ENCODE peak calls at places on chromosome 17, in eight cellular contexts. One of them, this sample, is unnamed.

GRCh38 chr17:58630883-58631522 is 60.8 kb downstream of the TEX14 start:
- DNase-seq in prostate gland: peak
- DNase-seq in IMR-90: no peak
- DNase-seq in tibial nerve: no peak
- DNase-seq in AG04450: no peak
- DNase-seq in mammary epithelial cell: peak
- DNase-seq in cardiac muscle cell: peak
- DNase-seq in left lung: no peak
- DNase-seq in this sample: no peak

GRCh38 chr17:75909812-75910274 is 5.2 kb upstream of the MRPL38 start:
- DNase-seq in prostate gland: peak
- DNase-seq in IMR-90: peak
- DNase-seq in tibial nerve: no peak
- DNase-seq in AG04450: no peak
- DNase-seq in mammary epithelial cell: peak
- DNase-seq in cardiac muscle cell: no peak
- DNase-seq in left lung: peak
- DNase-seq in this sample: peak

GRCh38 chr17:80831481-80831880 is 160.2 kb upstream of the CHMP6 start:
- DNase-seq in prostate gland: no peak
- DNase-seq in IMR-90: no peak
- DNase-seq in tibial nerve: no peak
- DNase-seq in AG04450: no peak
- DNase-seq in mammary epithelial cell: no peak
- DNase-seq in cardiac muscle cell: no peak
- DNase-seq in left lung: no peak
- DNase-seq in this sample: no peak

GRCh38 chr17:40726919-40727318 is 23.4 kb upstream of the KRT24 start:
- DNase-seq in prostate gland: no peak
- DNase-seq in IMR-90: peak
- DNase-seq in tibial nerve: no peak
- DNase-seq in AG04450: no peak
- DNase-seq in mammary epithelial cell: no peak
- DNase-seq in cardiac muscle cell: no peak
- DNase-seq in left lung: no peak
- DNase-seq in this sample: no peak

GRCh38 chr17:27323538-27324212 is 29.8 kb downstream of the WSB1 start:
- DNase-seq in prostate gland: peak
- DNase-seq in IMR-90: peak
- DNase-seq in tibial nerve: peak
- DNase-seq in AG04450: no peak
- DNase-seq in mammary epithelial cell: peak
- DNase-seq in cardiac muscle cell: no peak
- DNase-seq in left lung: peak
- DNase-seq in this sample: peak

GRCh38 chr17:32279933-32280716 is 14.5 kb downstream of the RHBDL3 start:
- DNase-seq in prostate gland: no peak
- DNase-seq in IMR-90: no peak
- DNase-seq in tibial nerve: no peak
- DNase-seq in AG04450: no peak
- DNase-seq in mammary epithelial cell: no peak
- DNase-seq in cardiac muscle cell: no peak
- DNase-seq in left lung: no peak
- DNase-seq in this sample: no peak

GRCh38 chr17:40678902-40679522 is 14.0 kb upstream of the KRT222 start:
- DNase-seq in prostate gland: no peak
- DNase-seq in IMR-90: no peak
- DNase-seq in tibial nerve: no peak
- DNase-seq in AG04450: no peak
- DNase-seq in mammary epithelial cell: peak
- DNase-seq in cardiac muscle cell: no peak
- DNase-seq in left lung: no peak
- DNase-seq in this sample: no peak

GRCh38 chr17:58960068-58960467 is 146.6 kb downstream of the TRIM37 start:
- DNase-seq in prostate gland: peak
- DNase-seq in IMR-90: peak
- DNase-seq in tibial nerve: no peak
- DNase-seq in AG04450: peak
- DNase-seq in mammary epithelial cell: peak
- DNase-seq in cardiac muscle cell: peak
- DNase-seq in left lung: no peak
- DNase-seq in this sample: peak

GRCh38 chr17:7046127-7046724 is 2.3 kb upstream of the SLC16A11 start:
- DNase-seq in prostate gland: peak
- DNase-seq in IMR-90: no peak
- DNase-seq in tibial nerve: no peak
- DNase-seq in AG04450: no peak
- DNase-seq in mammary epithelial cell: peak
- DNase-seq in cardiac muscle cell: peak
- DNase-seq in left lung: peak
- DNase-seq in this sample: peak

GRCh38 chr17:81294512-81295030 is 536 bp downstream of the SLC38A10 start:
- DNase-seq in prostate gland: no peak
- DNase-seq in IMR-90: peak
- DNase-seq in tibial nerve: no peak
- DNase-seq in AG04450: no peak
- DNase-seq in mammary epithelial cell: peak
- DNase-seq in cardiac muscle cell: no peak
- DNase-seq in left lung: peak
- DNase-seq in this sample: peak

GRCh38 chr17:49486012-49486641 is 9.0 kb upstream of the NGFR start:
- DNase-seq in prostate gland: no peak
- DNase-seq in IMR-90: no peak
- DNase-seq in tibial nerve: no peak
- DNase-seq in AG04450: no peak
- DNase-seq in mammary epithelial cell: no peak
- DNase-seq in cardiac muscle cell: peak
- DNase-seq in left lung: no peak
- DNase-seq in this sample: no peak
- TF ChIP-seq CTCF in prostate gland: no peak
- TF ChIP-seq CTCF in IMR-90: no peak
- TF ChIP-seq CTCF in tibial nerve: no peak
- TF ChIP-seq CTCF in AG04450: no peak
- TF ChIP-seq CTCF in mammary epithelial cell: no peak
- TF ChIP-seq CTCF in cardiac muscle cell: no peak
- TF ChIP-seq CTCF in left lung: no peak
- TF ChIP-seq CTCF in this sample: no peak

GRCh38 chr17:78422267-78422605 is 43.8 kb downstream of the PGS1 start:
- DNase-seq in prostate gland: no peak
- DNase-seq in IMR-90: no peak
- DNase-seq in tibial nerve: no peak
- DNase-seq in AG04450: no peak
- DNase-seq in mammary epithelial cell: no peak
- DNase-seq in cardiac muscle cell: no peak
- DNase-seq in left lung: no peak
- DNase-seq in this sample: no peak

GRCh38 chr17:78426293-78426879 is 47.9 kb downstream of the PGS1 start:
- DNase-seq in prostate gland: no peak
- DNase-seq in IMR-90: no peak
- DNase-seq in tibial nerve: no peak
- DNase-seq in AG04450: no peak
- DNase-seq in mammary epithelial cell: no peak
- DNase-seq in cardiac muscle cell: no peak
- DNase-seq in left lung: no peak
- DNase-seq in this sample: no peak

GRCh38 chr17:78425429-78425828 is 47.0 kb downstream of the PGS1 start:
- DNase-seq in prostate gland: no peak
- DNase-seq in IMR-90: no peak
- DNase-seq in tibial nerve: no peak
- DNase-seq in AG04450: no peak
- DNase-seq in mammary epithelial cell: no peak
- DNase-seq in cardiac muscle cell: no peak
- DNase-seq in left lung: no peak
- DNase-seq in this sample: no peak

GRCh38 chr17:78422872-78423588 is 44.6 kb downstream of the PGS1 start:
- DNase-seq in prostate gland: no peak
- DNase-seq in IMR-90: no peak
- DNase-seq in tibial nerve: no peak
- DNase-seq in AG04450: no peak
- DNase-seq in mammary epithelial cell: peak
- DNase-seq in cardiac muscle cell: no peak
- DNase-seq in left lung: no peak
- DNase-seq in this sample: no peak

GRCh38 chr17:78423961-78424747 is 45.7 kb downstream of the PGS1 start:
- DNase-seq in prostate gland: no peak
- DNase-seq in IMR-90: no peak
- DNase-seq in tibial nerve: no peak
- DNase-seq in AG04450: no peak
- DNase-seq in mammary epithelial cell: no peak
- DNase-seq in cardiac muscle cell: no peak
- DNase-seq in left lung: no peak
- DNase-seq in this sample: no peak
- H3K27ac ChIP-seq in prostate gland: no peak
- H3K27ac ChIP-seq in IMR-90: peak
- H3K27ac ChIP-seq in tibial nerve: no peak
- H3K27ac ChIP-seq in AG04450: no peak
- H3K27ac ChIP-seq in mammary epithelial cell: no peak
- H3K27ac ChIP-seq in cardiac muscle cell: no peak
- H3K27ac ChIP-seq in left lung: no peak
- H3K27ac ChIP-seq in this sample: peak

GRCh38 chr17:28973414-28973813 is 22.1 kb upstream of the PHF12 start:
- DNase-seq in prostate gland: no peak
- DNase-seq in IMR-90: peak
- DNase-seq in tibial nerve: no peak
- DNase-seq in AG04450: no peak
- DNase-seq in mammary epithelial cell: no peak
- DNase-seq in cardiac muscle cell: peak
- DNase-seq in left lung: peak
- DNase-seq in this sample: no peak
- TF ChIP-seq CTCF in prostate gland: no peak
- TF ChIP-seq CTCF in IMR-90: peak
- TF ChIP-seq CTCF in tibial nerve: no peak
- TF ChIP-seq CTCF in AG04450: peak
- TF ChIP-seq CTCF in mammary epithelial cell: no peak
- TF ChIP-seq CTCF in cardiac muscle cell: peak
- TF ChIP-seq CTCF in left lung: no peak
- TF ChIP-seq CTCF in this sample: no peak

GRCh38 chr17:78910885-78911284 is 7.9 kb upstream of the CEP295NL start:
- DNase-seq in prostate gland: no peak
- DNase-seq in IMR-90: no peak
- DNase-seq in tibial nerve: no peak
- DNase-seq in AG04450: no peak
- DNase-seq in mammary epithelial cell: no peak
- DNase-seq in cardiac muscle cell: no peak
- DNase-seq in left lung: no peak
- DNase-seq in this sample: no peak

GRCh38 chr17:78917451-78918307 is 7.5 kb downstream of the TIMP2 start:
- DNase-seq in prostate gland: no peak
- DNase-seq in IMR-90: no peak
- DNase-seq in tibial nerve: no peak
- DNase-seq in AG04450: no peak
- DNase-seq in mammary epithelial cell: no peak
- DNase-seq in cardiac muscle cell: no peak
- DNase-seq in left lung: peak
- DNase-seq in this sample: no peak

GRCh38 chr17:78915872-78916632 is 9.1 kb downstream of the TIMP2 start:
- DNase-seq in prostate gland: no peak
- DNase-seq in IMR-90: no peak
- DNase-seq in tibial nerve: peak
- DNase-seq in AG04450: no peak
- DNase-seq in mammary epithelial cell: peak
- DNase-seq in cardiac muscle cell: no peak
- DNase-seq in left lung: peak
- DNase-seq in this sample: peak

GRCh38 chr17:78908426-78908825 is 5.4 kb upstream of the CEP295NL start:
- DNase-seq in prostate gland: no peak
- DNase-seq in IMR-90: no peak
- DNase-seq in tibial nerve: no peak
- DNase-seq in AG04450: no peak
- DNase-seq in mammary epithelial cell: no peak
- DNase-seq in cardiac muscle cell: no peak
- DNase-seq in left lung: no peak
- DNase-seq in this sample: no peak

GRCh38 chr17:78912082-78912481 is 9.1 kb upstream of the CEP295NL start:
- DNase-seq in prostate gland: no peak
- DNase-seq in IMR-90: no peak
- DNase-seq in tibial nerve: no peak
- DNase-seq in AG04450: no peak
- DNase-seq in mammary epithelial cell: no peak
- DNase-seq in cardiac muscle cell: no peak
- DNase-seq in left lung: no peak
- DNase-seq in this sample: no peak
- H3K27ac ChIP-seq in prostate gland: no peak
- H3K27ac ChIP-seq in IMR-90: no peak
- H3K27ac ChIP-seq in tibial nerve: no peak
- H3K27ac ChIP-seq in AG04450: no peak
- H3K27ac ChIP-seq in mammary epithelial cell: no peak
- H3K27ac ChIP-seq in cardiac muscle cell: no peak
- H3K27ac ChIP-seq in left lung: peak
- H3K27ac ChIP-seq in this sample: peak

DNA sequence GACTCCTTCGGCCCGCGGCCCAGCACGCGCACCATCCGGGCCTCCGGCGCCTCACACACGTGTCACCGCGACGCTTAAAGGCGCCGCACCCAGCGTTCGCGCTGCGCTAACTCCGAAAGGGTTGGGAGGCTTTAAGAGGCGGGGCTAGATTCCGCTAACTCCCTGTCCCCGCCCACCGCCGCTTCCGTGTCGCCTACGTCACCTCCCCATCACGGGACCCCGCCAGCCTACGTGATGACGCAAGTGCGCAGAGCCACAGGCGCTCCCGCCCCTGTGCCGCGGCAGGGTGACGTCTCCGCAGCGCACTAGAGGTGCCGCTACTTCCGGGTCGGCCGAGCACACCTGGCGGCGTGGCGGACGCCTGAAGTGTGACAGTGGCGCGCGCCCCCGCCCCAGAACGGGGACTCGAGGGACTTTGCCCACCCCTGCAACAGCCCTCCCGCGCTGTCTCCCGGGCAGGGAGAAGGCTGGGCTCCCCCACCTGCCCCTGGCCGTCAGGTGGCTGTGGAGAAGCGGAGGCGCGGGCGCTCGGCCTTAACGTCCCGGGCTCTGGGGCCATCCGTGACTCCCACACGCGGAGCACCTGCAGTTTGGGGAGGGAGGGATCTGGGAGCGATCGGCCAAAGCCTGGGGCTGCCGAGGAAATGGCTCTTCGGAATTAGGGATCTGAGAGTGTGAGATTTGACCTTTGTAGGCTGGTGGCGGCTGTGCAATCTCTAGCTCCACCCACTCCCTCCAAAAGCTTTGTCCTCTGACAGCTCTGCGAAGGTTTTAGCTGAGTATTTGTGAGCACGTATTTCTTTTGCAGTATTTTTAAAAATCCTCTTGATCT is at the start of gene USP36:
- DNase-seq in prostate gland: peak
- DNase-seq in IMR-90: peak
- DNase-seq in tibial nerve: peak
- DNase-seq in AG04450: peak
- DNase-seq in mammary epithelial cell: peak
- DNase-seq in cardiac muscle cell: peak
- DNase-seq in left lung: peak
- DNase-seq in this sample: peak
- TF ChIP-seq CTCF in prostate gland: peak
- TF ChIP-seq CTCF in IMR-90: no peak
- TF ChIP-seq CTCF in tibial nerve: no peak
- TF ChIP-seq CTCF in AG04450: no peak
- TF ChIP-seq CTCF in mammary epithelial cell: peak
- TF ChIP-seq CTCF in cardiac muscle cell: no peak
- TF ChIP-seq CTCF in left lung: no peak
- TF ChIP-seq CTCF in this sample: no peak

GRCh38 chr17:39169101-39169500 is 3.1 kb upstream of the ARL5C start:
- DNase-seq in prostate gland: no peak
- DNase-seq in IMR-90: no peak
- DNase-seq in tibial nerve: no peak
- DNase-seq in AG04450: no peak
- DNase-seq in mammary epithelial cell: no peak
- DNase-seq in cardiac muscle cell: no peak
- DNase-seq in left lung: no peak
- DNase-seq in this sample: no peak
- H3K27ac ChIP-seq in prostate gland: no peak
- H3K27ac ChIP-seq in IMR-90: no peak
- H3K27ac ChIP-seq in tibial nerve: no peak
- H3K27ac ChIP-seq in AG04450: no peak
- H3K27ac ChIP-seq in mammary epithelial cell: no peak
- H3K27ac ChIP-seq in cardiac muscle cell: no peak
- H3K27ac ChIP-seq in left lung: no peak
- H3K27ac ChIP-seq in this sample: no peak